ENCODE peak calls at places on chromosomes 13 and 19, in five cellular contexts. C is HS-5; N is NCI-H345; I is neural crest cell; F is activated naive CD8-positive, alpha-beta T cell treated with anti-CD3 and anti-CD28 coated beads, Interleukin-2, amount 50 U/mL, for 24 hours. U is an unnamed sample.

GRCh38 chr19:45069056-45069455 is 7.2 kb downstream of the ZNF296 start:
- DNase-seq in F (no peak), I (no peak), N (no peak), C (no peak), U (no peak)

GRCh38 chr13:28533441-28534166 is 38.7 kb upstream of the FLT1 start:
- DNase-seq in C (no peak), F (no peak), N (no peak), I (no peak), U (no peak)

GRCh38 chr19:17281391-17282304 is at the start of gene ANKLE1:
- DNase-seq in N (no peak), C (no peak), I (peak), F (peak), U (no peak)

GRCh38 chr13:27868639-27869435 is 51.0 kb upstream of the PDX1 start:
- DNase-seq in C (no peak), N (no peak), F (no peak), I (no peak), U (no peak)

GRCh38 chr13:99403458-99403971 is 96.3 kb upstream of the GPR183 start:
- DNase-seq in N (no peak), I (no peak), F (peak), C (no peak), U (no peak)

GRCh38 chr19:57830071-57830602 is at the start of gene ZNF587B:
- DNase-seq in F (peak), C (no peak), N (no peak), I (peak), U (peak)

GRCh38 chr19:35355851-35356460 is 2.3 kb upstream of the FFAR3 start:
- DNase-seq in N (no peak), I (no peak), F (no peak), C (no peak), U (no peak)

GRCh38 chr19:37770985-37771384 is 8.4 kb downstream of the ZNF573 start:
- DNase-seq in C (no peak), N (no peak), I (no peak), F (no peak), U (no peak)

GRCh38 chr13:25281937-25282332 is 5.4 kb downstream of the MTMR6 start:
- DNase-seq in I (no peak), F (peak), C (no peak), N (no peak), U (no peak)

GRCh38 chr19:42253245-42254082 is 1.5 kb downstream of the ERF start:
- DNase-seq in N (no peak), F (peak), C (no peak), I (peak), U (no peak)

GRCh38 chr19:56191115-56191514 is 6.5 kb downstream of the ZSCAN5B start:
- DNase-seq in I (no peak), N (no peak), C (no peak), F (no peak), U (no peak)

GRCh38 chr19:17209126-17210036 is 5.8 kb upstream of the USE1 start:
- DNase-seq in I (peak), N (peak), F (peak), C (no peak), U (no peak)

GRCh38 chr13:30438286-30438685 is 16.0 kb downstream of the UBE2L5 start:
- DNase-seq in N (no peak), C (no peak), F (no peak), I (no peak), U (no peak)

GRCh38 chr13:107788464-107789165 is 426.7 kb downstream of the LIG4 start:
- DNase-seq in I (no peak), N (no peak), C (no peak), F (no peak), U (no peak)

GRCh38 chr13:32019612-32020233 is 11.9 kb upstream of the FRY start:
- DNase-seq in C (no peak), I (peak), F (peak), N (peak), U (no peak)

GRCh38 chr13:32237681-32238080 is 77.5 kb downstream of the ZAR1L start:
- DNase-seq in I (no peak), N (no peak), F (no peak), C (no peak), U (no peak)

GRCh38 chr19:41324921-41325639 is 15.1 kb downstream of the CCDC97 start:
- DNase-seq in F (no peak), C (no peak), I (no peak), N (no peak), U (no peak)

GRCh38 chr13:39365879-39366278 is 237.1 kb downstream of the LHFPL6 start:
- DNase-seq in I (no peak), N (no peak), F (no peak), C (no peak), U (no peak)